ENCODE peak calls at places on chromosomes 7 and 10, in nine cellular contexts. N is ACHN; F is head of caudate nucleus; G is WTC11; D is activated CD8-positive, alpha-beta T cell treated with anti-CD3 and anti-CD28 coated beads, Interleukin-2, amount 10 ng/mL, durations not matched to agents 7 days and 5 days; Y is GOT3; R is NCI-H446 treated with DMSO at 0.1 percent for 48 hours; L is left ventricle myocardium inferior; B is CD8-positive, alpha-beta memory T cell. H is an unnamed sample.

GRCh38 chr10:126716366-126716765 is 45.9 kb upstream of the C10orf90 start:
- DNase-seq in N (no peak), F (no peak), R (no peak), D (no peak), B (no peak), L (no peak), G (no peak), Y (no peak), H (no peak)

GRCh38 chr7:2570021-2570420 is 11.2 kb downstream of the IQCE start:
- DNase-seq in Y (no peak), L (no peak), G (no peak), R (no peak), N (no peak), D (no peak), B (no peak), F (no peak), H (no peak)

GRCh38 chr7:33873981-33874750 is 31.2 kb upstream of the BMPER start:
- DNase-seq in F (no peak), N (no peak), G (no peak), D (no peak), Y (no peak), L (no peak), R (no peak), B (no peak), H (no peak)

GRCh38 chr7:43671520-43671919 is 57.8 kb downstream of the COA1 start:
- DNase-seq in B (no peak), D (no peak), G (no peak), Y (no peak), L (no peak), F (no peak), N (no peak), R (no peak), H (no peak)

GRCh38 chr10:117165557-117166419 is 27.7 kb upstream of the VAX1 start:
- DNase-seq in B (no peak), N (peak; percentile 82), L (no peak), F (peak; percentile 78), G (peak; percentile 86), Y (no peak), R (no peak), D (peak; percentile 28), H (peak; percentile 33)

GRCh38 chr7:68176974-68177373 is 1180.3 kb downstream of the TYW1 start:
- DNase-seq in N (peak; percentile 60), G (peak; percentile 71), L (peak; percentile 15), B (no peak), D (no peak), Y (no peak), F (peak; percentile 57), R (peak; percentile 12), H (peak; percentile 4)

GRCh38 chr7:150378115-150378852 is 846 bp upstream of the ZNF775 start:
- DNase-seq in B (peak; percentile 42), N (peak; percentile 97), G (peak; percentile 86), L (peak; percentile 55), F (peak; percentile 63), R (no peak), Y (no peak), D (peak; percentile 69), H (peak; percentile 19)

GRCh38 chr7:102967798-102968197 is 55.0 kb downstream of the LRRC17 start:
- DNase-seq in R (no peak), G (no peak), F (no peak), L (no peak), Y (no peak), D (no peak), N (no peak), B (no peak), H (no peak)

GRCh38 chr10:93376372-93377296 is 105.5 kb downstream of the MYOF start:
- DNase-seq in R (peak; percentile 63), B (peak; percentile 59), G (no peak), N (peak; percentile 86), Y (no peak), D (peak; percentile 69), L (no peak), F (peak; percentile 33), H (peak; percentile 80)

H was measured in HCT116.